ENCODE peak calls at places on chromosome 17, in six cellular contexts. K is left ventricle myocardium inferior, Y is adrenal gland, V is heart right ventricle, B is breast epithelium, W is cardiac muscle cell. M is an unnamed sample.
A peak's percentile ranks its signal among the peaks of the same experiment; 100 is the strongest.

GRCh38 chr17:77857613-77858012 is 100.9 kb upstream of the TNRC6C start:
- DNase-seq in V (no peak), B (no peak), W (no peak), K (no peak), Y (no peak), M (no peak)

GRCh38 chr17:79797492-79798295 is 817 bp upstream of the CBX8 start:
- DNase-seq in B (no peak), V (peak; percentile 42), Y (no peak), W (no peak), K (no peak), M (no peak)

GRCh38 chr17:33521784-33522183 is 228.7 kb upstream of the ASIC2 start:
- DNase-seq in K (no peak), W (peak; percentile 36), V (no peak), B (no peak), Y (peak; percentile 60), M (no peak)

GRCh38 chr17:66403846-66404597 is 101.6 kb downstream of the PRKCA start:
- DNase-seq in Y (no peak), K (no peak), W (no peak), V (no peak), B (no peak), M (no peak)

GRCh38 chr17:78806451-78806850 is 24.4 kb upstream of the CYTH1 start:
- DNase-seq in K (no peak), W (no peak), V (no peak), B (no peak), Y (no peak), M (no peak)

GRCh38 chr17:75684924-75685323 is 17.8 kb downstream of the SAP30BP start:
- DNase-seq in W (no peak), K (no peak), B (no peak), Y (no peak), V (no peak), M (peak; percentile 63)

GRCh38 chr17:81002409-81003361 is 11.0 kb downstream of the CHMP6 start:
- DNase-seq in Y (peak; percentile 85), K (peak; percentile 63), W (no peak), B (no peak), V (peak; percentile 72), M (peak; percentile 93)

GRCh38 chr17:67992541-67993152 is 3.6 kb downstream of the C17orf58 start:
- DNase-seq in V (no peak), W (no peak), Y (no peak), K (no peak), B (no peak), M (no peak)

GRCh38 chr17:39618956-39619785 is 7.6 kb upstream of the PPP1R1B start:
- DNase-seq in B (no peak), Y (no peak), W (no peak), V (no peak), K (no peak), M (no peak)

GRCh38 chr17:3727041-3727440 is 3.3 kb downstream of the HASPIN start:
- DNase-seq in B (no peak), W (no peak), Y (no peak), K (no peak), V (no peak), M (no peak)

GRCh38 chr17:59342681-59343127 is 11.2 kb downstream of the YPEL2 start:
- DNase-seq in B (no peak), W (no peak), V (no peak), Y (no peak), K (no peak), M (no peak)

GRCh38 chr17:61352771-61353170 is 46.9 kb upstream of the TBX2 start:
- DNase-seq in V (no peak), Y (no peak), K (no peak), W (no peak), B (no peak), M (no peak)

GRCh38 chr17:81537856-81538555 is 9.8 kb downstream of the FSCN2 start:
- DNase-seq in K (no peak), Y (no peak), B (no peak), V (no peak), W (peak; percentile 0), M (no peak)

GRCh38 chr17:59757043-59757824 is 49.8 kb downstream of the VMP1 start:
- DNase-seq in W (no peak), Y (no peak), B (no peak), V (no peak), K (no peak), M (no peak)

GRCh38 chr17:70636517-70637133 is 467.3 kb downstream of the KCNJ2 start:
- DNase-seq in B (no peak), V (no peak), Y (no peak), K (no peak), W (peak; percentile 58), M (no peak)

GRCh38 chr17:81842725-81843504 is 8.1 kb upstream of the PPP1R27 start:
- DNase-seq in V (no peak), W (no peak), B (no peak), Y (peak; percentile 88), K (no peak), M (no peak)

GRCh38 chr17:63516910-63517824 is 6.0 kb upstream of the KCNH6 start:
- DNase-seq in Y (no peak), B (no peak), W (no peak), K (no peak), V (no peak), M (no peak)

GRCh38 chr17:2083613-2084128 is 28.8 kb downstream of the HIC1 start:
- DNase-seq in Y (peak; percentile 79), B (no peak), V (no peak), K (no peak), W (peak; percentile 87), M (peak; percentile 44)

GRCh38 chr17:58487589-58488427 is at the start of gene HSF5:
- DNase-seq in Y (no peak), V (peak; percentile 29), B (no peak), W (no peak), K (peak; percentile 27), M (peak; percentile 42)

GRCh38 chr17:35731239-35731931 is at the start of gene RASL10B:
- DNase-seq in V (peak; percentile 65), B (no peak), K (peak; percentile 60), W (peak; percentile 77), Y (peak; percentile 72), M (peak; percentile 37)

GRCh38 chr17:73485130-73485529 is 159.1 kb downstream of the SDK2 start:
- DNase-seq in B (no peak), V (no peak), K (no peak), W (no peak), Y (no peak), M (no peak)

GRCh38 chr17:49970498-49970897 is 1.5 kb downstream of the DLX4 start:
- DNase-seq in B (no peak), V (no peak), Y (no peak), W (no peak), K (no peak), M (no peak)

GRCh38 chr17:45048795-45049563 is 2.5 kb downstream of the DCAKD start:
- DNase-seq in B (no peak), K (no peak), W (no peak), Y (no peak), V (no peak), M (no peak)
- H3K4me3 ChIP-seq in B (no peak overlapping the region), K (no peak overlapping the region), W (no peak overlapping the region), Y (no peak overlapping the region), V (no peak overlapping the region), M (no peak overlapping the region)

DNA sequence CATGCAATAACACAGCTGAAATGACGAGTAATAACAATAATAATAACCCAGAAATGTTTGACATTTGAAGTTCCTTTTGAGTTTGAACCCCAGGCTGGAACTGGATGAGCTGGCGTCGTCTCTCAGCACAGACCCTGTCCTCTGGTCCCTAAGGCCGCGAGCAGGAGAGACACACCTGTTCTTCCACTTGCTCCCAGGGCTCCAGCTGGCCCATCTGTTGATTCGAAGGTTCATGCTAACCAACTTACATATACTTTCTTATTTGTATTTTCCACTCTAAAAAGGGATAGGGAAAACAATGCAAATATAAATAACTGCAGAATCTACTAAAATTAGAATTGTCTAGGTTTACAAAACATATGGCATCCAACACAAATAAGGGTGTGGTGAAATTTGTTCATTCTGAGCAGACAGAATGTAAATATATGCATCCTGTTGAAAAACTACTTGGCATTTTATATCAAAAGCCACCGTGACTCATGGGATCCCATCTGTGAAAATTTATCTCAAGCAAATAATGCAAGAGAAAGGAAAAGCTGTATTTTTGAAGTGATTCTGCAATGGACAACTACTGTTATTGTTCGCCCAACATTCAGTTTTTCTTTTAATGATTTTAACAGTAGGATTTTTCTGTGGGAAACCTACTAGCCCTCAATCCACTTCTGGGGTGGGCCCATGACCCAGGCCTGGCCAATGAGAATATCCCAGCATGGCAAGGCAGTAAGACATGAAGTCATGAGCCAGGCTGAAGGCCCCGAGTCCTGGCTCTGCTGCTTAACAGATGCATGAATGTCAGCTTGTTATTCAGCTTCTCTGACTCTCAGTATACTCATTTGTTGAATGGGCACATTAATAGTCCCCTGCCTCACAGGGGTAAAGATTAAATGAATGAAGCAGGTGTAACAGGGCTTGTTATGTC is 13.2 kb upstream of the RGS9 start:
- DNase-seq in Y (no peak), B (no peak), K (no peak), W (no peak), V (no peak), M (peak; percentile 27)
- H3K4me3 ChIP-seq in Y (peak overlapping the region; percentile 82), B (peak overlapping the region; percentile 75), K (peak overlapping the region; percentile 74), W (no peak overlapping the region), V (peak overlapping the region; percentile 72), M (peak overlapping the region; percentile 92)

DNA sequence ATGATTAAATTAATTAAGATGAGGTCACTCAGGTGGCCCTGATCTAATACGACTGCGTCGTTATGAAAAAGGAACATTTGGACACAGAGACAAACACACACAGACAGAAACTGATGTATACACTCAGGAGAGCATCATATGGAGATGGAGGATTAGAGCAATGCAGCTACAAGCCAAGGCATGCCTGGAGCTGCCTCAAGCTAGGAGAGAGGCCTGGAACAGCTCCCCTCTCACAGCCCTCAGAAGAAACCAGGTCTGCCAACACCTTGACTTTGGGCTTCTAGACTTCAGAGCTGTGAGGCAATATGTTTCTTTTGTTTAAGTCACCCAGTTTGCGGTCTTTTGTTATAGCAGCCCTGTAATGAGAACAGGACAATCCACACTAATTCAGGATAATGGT is 318.9 kb downstream of the HS3ST3B1 start:
- DNase-seq in B (no peak), K (no peak), W (no peak), Y (no peak), V (no peak), M (no peak)
- H3K4me3 ChIP-seq in B (no peak overlapping the region), K (no peak overlapping the region), W (no peak overlapping the region), Y (no peak overlapping the region), V (no peak overlapping the region), M (no peak overlapping the region)

GRCh38 chr17:42564815-42565522 is 1.9 kb upstream of the MLX start:
- DNase-seq in V (no peak), K (no peak), Y (no peak), W (no peak), B (no peak), M (no peak)

GRCh38 chr17:42563950-42564349 is 2.0 kb downstream of the COASY start:
- DNase-seq in B (no peak), Y (no peak), W (no peak), K (no peak), V (no peak), M (no peak)

GRCh38 chr17:42562845-42563509 is 1.0 kb downstream of the COASY start:
- DNase-seq in K (no peak), V (no peak), Y (no peak), B (no peak), W (no peak), M (no peak)

GRCh38 chr17:42561908-42562844 is at the start of gene COASY:
- DNase-seq in Y (peak; percentile 99), B (peak; percentile 96), W (peak; percentile 96), K (peak; percentile 95), V (peak; percentile 94), M (peak; percentile 98)

DNA sequence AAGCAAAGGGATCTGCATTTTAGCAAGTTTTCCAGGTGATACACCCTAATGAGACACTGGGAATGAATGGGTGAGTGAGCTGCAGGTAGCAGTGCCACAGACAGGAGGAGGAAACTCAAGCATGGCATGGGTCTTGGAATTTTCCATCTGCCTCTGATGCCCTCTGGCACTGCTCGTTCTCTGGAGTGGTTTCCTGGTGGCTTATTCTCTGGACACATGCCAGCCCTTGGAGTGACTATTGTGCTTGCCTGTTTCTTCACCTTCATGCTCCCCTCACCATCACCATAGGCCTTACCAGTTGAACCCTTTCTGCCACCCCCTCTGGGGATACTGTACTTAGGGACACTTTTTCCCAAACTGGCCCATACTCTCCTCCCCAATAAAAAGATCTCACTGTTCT is 1.6 kb downstream of the COASY start:
- DNase-seq in K (no peak), B (peak; percentile 91), Y (peak; percentile 76), V (no peak), W (no peak), M (peak; percentile 40)
- H3K4me3 ChIP-seq in K (peak overlapping the region; percentile 96), B (no peak overlapping the region), Y (peak overlapping the region; percentile 91), V (no peak overlapping the region), W (peak overlapping the region; percentile 67), M (no peak overlapping the region)

M was measured in transverse colon.